ENCODE peak calls at places on chromosome 2, in ten cellular contexts. Y is IMR-90, N is transverse colon, M is body of pancreas, G is endothelial cell of umbilical vein, A is esophagus squamous epithelium, L is breast epithelium, P is sigmoid colon, J is heart left ventricle, X is uterus. O is an unnamed sample.

GRCh38 chr2:173205375-173205774 is 129.7 kb downstream of the MAP3K20 start:
- DNase-seq in Y (peak; percentile 28), N (peak; percentile 56), M (peak; percentile 61), G (no peak), A (no peak), L (peak; percentile 88), P (peak; percentile 97), J (peak; percentile 81), X (peak; percentile 90), O (no peak)

GRCh38 chr2:240513544-240514287 is 44.1 kb downstream of the ANKMY1 start:
- DNase-seq in Y (peak; percentile 88), N (peak; percentile 82), M (peak; percentile 89), G (peak; percentile 70), A (peak; percentile 52), L (peak; percentile 39), P (peak; percentile 85), J (peak; percentile 74), X (peak; percentile 55), O (peak; percentile 81)

GRCh38 chr2:95298471-95299111 is 1.4 kb downstream of the KCNIP3 start:
- DNase-seq in Y (no peak), N (no peak), M (no peak), G (no peak), A (no peak), L (no peak), P (no peak), J (no peak), X (no peak), O (no peak)

GRCh38 chr2:43406643-43407042 is 180.2 kb upstream of the ZFP36L2 start:
- DNase-seq in Y (no peak), N (no peak), M (no peak), G (no peak), A (no peak), L (no peak), P (no peak), J (no peak), X (no peak), O (no peak)

GRCh38 chr2:236748385-236748784 is 178.8 kb downstream of the ACKR3 start:
- DNase-seq in Y (no peak), N (peak; percentile 17), M (peak; percentile 59), G (peak; percentile 41), A (no peak), L (no peak), P (peak; percentile 76), J (peak; percentile 32), X (no peak), O (no peak)

GRCh38 chr2:1588994-1589611 is 155.2 kb downstream of the PXDN start:
- DNase-seq in Y (peak; percentile 43), N (no peak), M (no peak), G (no peak), A (no peak), L (no peak), P (no peak), J (no peak), X (no peak), O (no peak)

GRCh38 chr2:170162261-170162612 is 15.7 kb upstream of the MYO3B start:
- DNase-seq in Y (peak; percentile 35), N (no peak), M (no peak), G (no peak), A (no peak), L (no peak), P (no peak), J (no peak), X (no peak), O (no peak)

GRCh38 chr2:199410130-199410529 is 47.6 kb downstream of the SATB2 start:
- DNase-seq in Y (peak; percentile 36), N (no peak), M (no peak), G (no peak), A (no peak), L (no peak), P (no peak), J (no peak), X (no peak), O (no peak)

GRCh38 chr2:19901201-19901457 is 654 bp downstream of the TTC32 start:
- DNase-seq in Y (no peak), N (no peak), M (no peak), G (no peak), A (no peak), L (no peak), P (no peak), J (no peak), X (no peak), O (no peak)

GRCh38 chr2:17610521-17610920 is 70.0 kb downstream of the VSNL1 start:
- DNase-seq in Y (peak; percentile 32), N (no peak), M (no peak), G (no peak), A (no peak), L (no peak), P (no peak), J (peak; percentile 64), X (no peak), O (no peak)

GRCh38 chr2:75896779-75897366 is 186.2 kb upstream of the GCFC2 start:
- DNase-seq in Y (no peak), N (no peak), M (peak; percentile 34), G (peak; percentile 5), A (no peak), L (no peak), P (no peak), J (no peak), X (no peak), O (no peak)

GRCh38 chr2:233438573-233439147 is 84.4 kb downstream of the DGKD start:
- DNase-seq in Y (no peak), N (no peak), M (no peak), G (no peak), A (no peak), L (no peak), P (peak; percentile 53), J (no peak), X (no peak), O (no peak)

GRCh38 chr2:105038383-105039061 is 653 bp downstream of the MRPS9 start:
- DNase-seq in Y (peak; percentile 1), N (no peak), M (no peak), G (no peak), A (no peak), L (no peak), P (no peak), J (peak; percentile 7), X (no peak), O (no peak)

GRCh38 chr2:7191927-7192326 is 274.7 kb downstream of the RNF144A start:
- DNase-seq in Y (peak; percentile 62), N (no peak), M (no peak), G (peak; percentile 4), A (no peak), L (no peak), P (no peak), J (no peak), X (no peak), O (no peak)

DNA sequence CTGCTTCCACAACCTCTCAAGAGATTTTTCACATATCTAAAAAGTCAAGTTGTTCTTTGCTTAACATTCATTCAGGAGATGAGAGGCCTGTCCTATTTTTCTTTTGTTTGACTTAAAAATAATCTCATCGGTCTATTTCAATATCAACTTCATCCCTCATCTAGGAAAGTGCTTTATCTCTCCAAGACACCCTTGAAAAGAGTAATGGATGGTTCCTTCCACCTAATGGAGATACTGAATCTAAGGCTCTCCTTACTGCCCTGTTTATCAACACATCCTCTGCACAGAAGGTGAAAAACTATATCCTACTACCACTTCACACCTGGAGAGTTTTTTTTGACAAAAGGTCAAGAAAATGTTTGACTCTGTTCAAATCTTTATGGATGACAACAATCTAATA is 2.4 kb downstream of the NFE2L2 start:
- DNase-seq in Y (no peak), N (no peak), M (no peak), G (peak; percentile 37), A (no peak), L (no peak), P (no peak), J (no peak), X (no peak), O (no peak)
- H3K4me1 ChIP-seq in Y (peaks cover 3% of the 10 kb centered on the region), N (peaks cover 15% of the 10 kb centered on the region), M (peaks cover 58% of the 10 kb centered on the region), G (peaks cover 27% of the 10 kb centered on the region), A (peaks cover 68% of the 10 kb centered on the region), L (peaks cover 18% of the 10 kb centered on the region), P (peaks cover 58% of the 10 kb centered on the region), J (no peaks in the 10 kb centered on the region), X (peaks cover 7% of the 10 kb centered on the region), O (peaks cover 64% of the 10 kb centered on the region)

GRCh38 chr2:191693151-191693550 is 15.2 kb downstream of the NABP1 start:
- DNase-seq in Y (no peak), N (no peak), M (no peak), G (no peak), A (no peak), L (no peak), P (no peak), J (no peak), X (no peak), O (no peak)
- TF ChIP-seq POLR2A in Y (no peak), N (no peak), M (no peak), G (no peak), A (no peak), L (no peak), P (no peak), J (no peak), X (no peak), O (no peak)

DNA sequence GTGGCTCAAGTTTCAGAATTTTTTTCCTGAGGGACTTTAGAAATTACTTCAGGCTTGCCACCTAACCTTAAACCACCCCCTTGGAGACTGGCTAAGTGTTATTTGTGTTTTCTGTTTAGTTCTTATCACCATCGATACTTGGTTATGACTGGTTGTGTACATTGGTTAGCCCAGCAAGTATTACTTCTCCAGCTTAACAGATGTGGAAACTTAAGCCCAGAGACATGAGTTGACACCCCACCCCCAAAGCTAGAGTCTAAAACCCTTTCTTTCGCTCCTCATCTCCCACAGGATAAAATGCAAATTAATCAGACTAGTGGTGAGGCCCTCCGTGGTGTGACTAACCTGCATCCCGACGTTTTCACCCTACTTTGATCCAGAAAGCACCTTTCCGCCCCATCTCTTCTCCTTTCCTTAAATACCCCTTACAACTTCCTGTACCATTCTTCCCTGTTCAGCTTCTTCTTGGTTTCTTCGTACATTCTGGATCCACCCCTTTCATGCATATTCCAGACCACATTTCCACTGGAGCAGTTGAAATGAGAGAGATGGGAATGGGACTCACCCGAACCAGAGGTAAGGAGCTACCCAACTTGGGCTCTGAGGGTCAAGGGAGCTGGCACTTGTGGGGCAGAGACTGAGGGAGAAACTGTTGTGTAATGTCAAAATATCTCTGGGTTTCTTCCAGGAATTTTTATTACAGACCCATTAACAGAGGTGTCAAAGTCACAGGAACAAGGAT is 819 bp upstream of the MAP3K2 start:
- DNase-seq in Y (peak; percentile 44), N (no peak), M (no peak), G (no peak), A (no peak), L (no peak), P (no peak), J (no peak), X (no peak), O (no peak)
- H3K4me1 ChIP-seq in Y (peaks cover 5% of the 10 kb centered on the region), N (peaks cover 10% of the 10 kb centered on the region), M (peaks cover 36% of the 10 kb centered on the region), G (peaks cover 24% of the 10 kb centered on the region), A (peaks cover 46% of the 10 kb centered on the region), L (peaks cover 9% of the 10 kb centered on the region), P (peaks cover 42% of the 10 kb centered on the region), J (no peaks in the 10 kb centered on the region), X (peaks cover 5% of the 10 kb centered on the region), O (peaks cover 37% of the 10 kb centered on the region)

DNA sequence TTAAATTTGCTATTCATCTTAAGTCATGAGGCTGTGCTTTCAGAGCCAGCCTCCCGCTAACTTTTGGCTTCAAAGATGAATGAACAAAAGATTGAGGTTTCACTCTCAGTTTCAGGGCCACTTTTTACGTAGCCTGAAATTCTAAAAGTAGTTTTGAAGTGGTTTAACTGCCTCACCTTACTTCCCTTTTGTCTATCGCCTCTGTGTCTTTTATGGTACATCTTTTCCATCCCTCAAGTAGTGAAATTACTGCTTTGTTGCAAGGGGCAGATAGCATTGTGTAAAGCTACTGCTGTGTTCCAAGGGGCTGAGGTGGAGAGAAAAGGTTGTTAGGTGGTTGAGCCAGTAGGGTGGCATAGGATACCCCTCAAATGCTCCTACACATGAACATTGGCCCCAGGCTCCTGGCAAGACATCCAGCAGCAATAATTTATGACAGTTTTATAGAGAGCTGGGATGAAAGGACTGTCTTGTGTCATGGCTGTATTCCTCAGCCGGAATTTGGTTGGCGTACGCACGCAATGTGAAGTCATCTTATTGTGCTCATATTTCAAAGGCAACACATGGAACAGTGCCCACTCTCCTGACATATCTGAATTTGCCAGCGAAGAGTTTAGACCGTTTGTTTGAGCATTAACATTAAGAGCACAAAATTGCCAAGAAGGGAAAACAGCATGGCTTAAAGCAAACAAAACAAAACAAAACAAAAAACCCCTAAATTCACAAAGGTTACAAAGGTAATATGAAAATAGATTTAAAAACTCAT is 32.2 kb downstream of the QPCT start:
- DNase-seq in Y (peak; percentile 94), N (peak; percentile 33), M (no peak), G (no peak), A (no peak), L (peak; percentile 71), P (peak; percentile 95), J (no peak), X (peak; percentile 76), O (peak; percentile 86)
- TF ChIP-seq POLR2A in Y (no peak), N (no peak), M (no peak), G (no peak), A (no peak), L (no peak), P (no peak), J (no peak), X (peak; percentile 10), O (no peak)

O was measured in suprapubic skin.